ENCODE peak calls at places on chromosomes 2 and 18, in four cellular contexts. C is Peyer's patch, U is psoas muscle, P is breast epithelium. L is an unnamed sample.

GRCh38 chr2:88697361-88698026 is 6.0 kb downstream of the RPIA start:
- DNase-seq in C (no peak), U (no peak), P (no peak), L (no peak)

GRCh38 chr2:159164457-159164894 is 122.0 kb downstream of the WDSUB1 start:
- DNase-seq in C (no peak), U (no peak), P (no peak), L (no peak)

GRCh38 chr2:8306530-8307351 is 375.1 kb upstream of the ID2 start:
- DNase-seq in C (no peak), U (no peak), P (no peak), L (no peak)

GRCh38 chr2:60710707-60711106 is 45.4 kb upstream of the PAPOLG start:
- DNase-seq in C (no peak), U (no peak), P (no peak), L (no peak)

GRCh38 chr2:105641389-105641811 is 103.3 kb upstream of the NCK2 start:
- DNase-seq in C (no peak), U (no peak), P (no peak), L (no peak)

GRCh38 chr18:37019157-37019571 is 190.2 kb downstream of the KIAA1328 start:
- DNase-seq in C (no peak), U (no peak), P (no peak), L (no peak)

GRCh38 chr2:223054193-223054781 is 2.3 kb downstream of the KCNE4 start:
- DNase-seq in C (no peak), U (peak; percentile 86), P (no peak), L (peak; percentile 78)

GRCh38 chr2:221724631-221725203 is 152.6 kb upstream of the EPHA4 start:
- DNase-seq in C (no peak), U (no peak), P (no peak), L (no peak)

GRCh38 chr2:222882484-222882928 is 21.7 kb downstream of the ACSL3 start:
- DNase-seq in C (no peak), U (peak; percentile 58), P (no peak), L (no peak)

GRCh38 chr18:45464619-45465018 is 150.7 kb upstream of the SLC14A2 start:
- DNase-seq in C (no peak), U (no peak), P (no peak), L (no peak)

GRCh38 chr2:108616290-108616689 is 82.0 kb downstream of the LIMS1 start:
- DNase-seq in C (no peak), U (no peak), P (no peak), L (no peak)
- H3K4me1 ChIP-seq in C (peaks cover 40% of the 10 kb centered on the region), U (peaks cover 26% of the 10 kb centered on the region), P (peaks cover 3% of the 10 kb centered on the region), L (peaks cover 2% of the 10 kb centered on the region)

DNA sequence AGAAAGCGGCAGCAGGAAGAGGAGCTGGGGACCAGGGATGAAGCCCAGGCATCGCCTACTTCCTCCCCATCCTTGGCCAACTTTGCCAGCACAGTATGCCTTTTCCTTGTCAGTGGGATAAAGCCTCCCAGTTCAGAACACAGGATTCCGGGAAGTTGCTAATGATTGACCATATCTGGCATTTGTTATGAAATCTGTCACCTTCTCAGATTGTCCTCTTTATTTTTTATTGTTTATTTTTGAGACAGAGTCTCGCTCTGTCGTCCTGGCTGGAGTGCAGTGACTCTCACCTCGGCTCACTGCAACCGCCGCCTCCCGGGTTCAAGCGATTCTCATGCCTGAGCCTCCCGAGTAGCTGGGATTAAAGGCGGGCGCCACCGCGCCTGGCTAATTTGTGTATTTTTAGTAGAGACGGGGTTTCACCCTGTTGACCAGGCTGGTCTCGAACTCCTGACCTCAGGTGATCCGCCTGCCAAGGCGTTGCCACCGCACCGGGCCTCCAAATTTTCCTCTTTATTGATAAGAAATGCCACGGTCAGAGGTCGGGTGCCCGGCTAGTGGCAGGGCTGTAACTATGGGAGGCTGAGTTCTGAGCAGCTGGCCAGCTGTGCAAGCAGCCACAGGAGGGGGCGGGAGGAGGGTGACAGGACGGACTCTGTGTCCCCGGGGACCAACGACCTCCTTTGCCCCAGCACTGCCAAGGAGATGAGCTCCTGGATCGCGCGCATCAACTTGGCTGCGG is 24.4 kb downstream of the PSD4 start:
- DNase-seq in C (no peak), U (no peak), P (no peak), L (no peak)
- H3K4me3 ChIP-seq in C (peak overlapping the region; percentile 51), U (peak overlapping the region; percentile 78), P (peak overlapping the region; percentile 68), L (peak overlapping the region; percentile 81)

DNA sequence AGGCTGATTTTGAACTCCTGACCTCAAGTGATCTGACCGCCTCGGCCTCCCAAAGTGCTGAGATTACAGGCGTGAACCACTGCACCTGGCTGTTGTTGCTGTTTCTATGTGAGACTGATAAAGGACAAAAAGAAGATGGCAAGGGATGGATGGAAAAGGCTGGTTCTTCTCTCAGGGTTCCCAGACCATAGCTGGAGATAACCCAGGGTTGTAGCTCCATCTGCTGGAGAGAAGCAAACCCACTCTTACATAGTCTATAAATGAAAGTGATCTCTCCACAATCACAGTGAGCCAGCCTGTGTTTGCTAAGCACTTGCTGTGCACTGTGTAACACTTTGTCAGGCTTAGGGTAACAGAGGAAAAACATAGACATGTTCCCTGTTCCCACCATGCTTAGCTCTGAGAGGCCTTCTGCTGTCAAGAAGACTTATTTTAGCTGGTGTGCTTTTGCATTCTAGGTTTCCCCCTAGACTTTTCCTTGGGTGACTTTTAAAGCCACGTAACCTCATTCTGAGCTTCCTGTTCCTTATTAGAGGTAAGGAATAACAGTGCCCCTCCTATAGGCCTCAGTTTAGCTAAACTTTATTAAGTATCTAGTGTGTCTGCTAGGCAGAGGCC is 49.7 kb downstream of the LIMS1 start:
- DNase-seq in C (no peak), U (peak; percentile 48), P (no peak), L (no peak)
- H3K4me1 ChIP-seq in C (peaks cover 38% of the 10 kb centered on the region), U (peaks cover 49% of the 10 kb centered on the region), P (no peaks in the 10 kb centered on the region), L (peaks cover 4% of the 10 kb centered on the region)

GRCh38 chr2:240438810-240439697 is 3.6 kb downstream of the GPC1 start:
- DNase-seq in C (peak; percentile 34), U (peak; percentile 87), P (no peak), L (peak; percentile 38)
- H3K4me3 ChIP-seq in C (no peak overlapping the region), U (peak overlapping the region; percentile 91), P (no peak overlapping the region), L (no peak overlapping the region)

DNA sequence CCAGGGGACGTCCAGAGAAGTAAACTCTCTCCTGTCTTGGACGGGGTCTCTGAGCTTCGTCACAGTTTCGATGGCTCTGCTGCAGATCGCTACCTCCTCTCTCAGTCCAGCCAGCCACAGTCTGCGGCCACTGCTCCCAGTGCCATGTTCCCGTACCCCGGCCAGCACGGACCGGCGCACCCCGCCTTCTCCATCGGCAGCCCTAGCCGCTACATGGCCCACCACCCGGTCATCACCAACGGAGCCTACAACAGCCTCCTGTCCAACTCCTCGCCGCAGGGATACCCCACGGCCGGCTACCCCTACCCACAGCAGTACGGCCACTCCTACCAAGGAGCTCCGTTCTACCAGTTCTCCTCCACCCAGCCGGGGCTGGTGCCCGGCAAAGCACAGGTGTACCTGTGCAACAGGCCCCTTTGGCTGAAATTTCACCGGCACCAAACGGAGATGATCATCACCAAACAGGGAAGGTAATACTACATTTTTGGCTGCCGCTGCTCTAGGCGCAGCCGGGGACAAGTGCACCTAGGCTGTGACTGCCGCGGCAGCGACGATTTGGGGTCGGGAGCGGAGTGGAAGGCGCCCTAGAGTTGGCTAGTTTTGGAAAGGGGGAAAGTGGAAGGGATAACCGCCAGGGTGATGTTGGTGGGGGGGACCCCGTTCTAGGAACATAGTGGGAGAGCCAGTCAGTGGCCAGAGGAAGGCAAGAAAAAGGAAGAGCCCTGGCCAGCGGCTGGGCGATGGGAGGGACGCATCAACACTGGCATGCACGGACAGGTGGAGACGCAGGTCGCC is 733 bp downstream of the TBR1 start:
- DNase-seq in C (no peak), U (peak; percentile 46), P (no peak), L (no peak)
- H3K4me1 ChIP-seq in C (peaks cover 50% of the 10 kb centered on the region), U (peaks cover 14% of the 10 kb centered on the region), P (peaks cover 14% of the 10 kb centered on the region), L (no peaks in the 10 kb centered on the region)

GRCh38 chr2:215826376-215826775 is 187.0 kb downstream of the MREG start:
- DNase-seq in C (no peak), U (no peak), P (no peak), L (no peak)
- H3K4me3 ChIP-seq in C (no peak overlapping the region), U (no peak overlapping the region), P (no peak overlapping the region), L (no peak overlapping the region)

GRCh38 chr2:38741542-38741852 is 9.7 kb downstream of the SRSF7 start:
- DNase-seq in C (no peak), U (no peak), P (no peak), L (no peak)

GRCh38 chr2:38740851-38741541 is 10.2 kb downstream of the SRSF7 start:
- DNase-seq in C (no peak), U (no peak), P (no peak), L (peak; percentile 77)

GRCh38 chr2:38742797-38743559 is 8.2 kb downstream of the SRSF7 start:
- DNase-seq in C (no peak), U (no peak), P (no peak), L (no peak)

GRCh38 chr2:38737925-38738324 is 13.2 kb downstream of the SRSF7 start:
- DNase-seq in C (no peak), U (no peak), P (no peak), L (peak; percentile 51)

GRCh38 chr2:38739524-38739923 is 11.6 kb downstream of the SRSF7 start:
- DNase-seq in C (no peak), U (no peak), P (no peak), L (no peak)
- H3K4me1 ChIP-seq in C (peaks cover 57% of the 10 kb centered on the region), U (peaks cover 12% of the 10 kb centered on the region), P (no peaks in the 10 kb centered on the region), L (no peaks in the 10 kb centered on the region)